ENCODE peak calls at places on chromosomes 7 and 10, in five cellular contexts. W, Z, M, P and U are unnamed samples.

GRCh38 chr10:92822964-92823363 is 25.4 kb upstream of the EXOC6 start:
- DNase-seq in Z (peak), W (no peak), M (no peak), P (no peak), U (no peak)

GRCh38 chr7:5183155-5183554 is 6.9 kb upstream of the WIPI2 start:
- DNase-seq in P (no peak), M (no peak), Z (no peak), W (no peak), U (no peak)

GRCh38 chr10:30456262-30456661 is 22.3 kb downstream of the MAP3K8 start:
- DNase-seq in Z (peak), P (no peak), W (no peak), M (no peak), U (no peak)

GRCh38 chr10:29174389-29174788 is 114.5 kb upstream of the LYZL1 start:
- DNase-seq in W (no peak), Z (no peak), M (no peak), P (no peak), U (no peak)

GRCh38 chr7:137895301-137896201 is 48.8 kb upstream of the DGKI start:
- DNase-seq in Z (no peak), P (no peak), W (no peak), M (no peak), U (no peak)

GRCh38 chr10:2244476-2244875 is 507.2 kb upstream of the ADARB2 start:
- DNase-seq in M (no peak), W (no peak), Z (no peak), P (no peak), U (no peak)

GRCh38 chr7:142711722-142712616 is 37.3 kb upstream of the PRSS1 start:
- DNase-seq in M (no peak), W (no peak), P (no peak), Z (peak), U (no peak)

GRCh38 chr10:24951201-24952145 is 933 bp downstream of the PRTFDC1 start:
- DNase-seq in W (peak), Z (peak), M (no peak), P (peak), U (no peak)

GRCh38 chr10:107618461-107619093 is 454.1 kb upstream of the SORCS1 start:
- DNase-seq in P (no peak), M (no peak), W (no peak), Z (no peak), U (no peak)

GRCh38 chr7:416761-417624 is 102.7 kb downstream of the PDGFA start:
- DNase-seq in Z (no peak), P (no peak), W (no peak), M (no peak), U (peak)

GRCh38 chr10:94047302-94047701 is 53.6 kb downstream of the PLCE1 start:
- DNase-seq in W (no peak), Z (no peak), P (no peak), M (no peak), U (no peak)

GRCh38 chr10:32210306-32211045 is 136.5 kb downstream of the EPC1 start:
- DNase-seq in Z (no peak), M (no peak), P (peak), W (peak), U (no peak)

GRCh38 chr10:34022195-34022594 is 687.7 kb upstream of the NRP1 start:
- DNase-seq in Z (no peak), W (no peak), P (no peak), M (no peak), U (no peak)

GRCh38 chr10:97328646-97329453 is 5.7 kb downstream of the FRAT2 start:
- DNase-seq in P (no peak), Z (no peak), M (no peak), W (no peak), U (no peak)

GRCh38 chr7:52352019-52352418 is 683.4 kb upstream of the POM121L12 start:
- DNase-seq in M (no peak), P (no peak), Z (no peak), W (no peak), U (no peak)

GRCh38 chr7:36155811-36156361 is 2.8 kb downstream of the EEPD1 start:
- DNase-seq in P (no peak), M (no peak), W (no peak), Z (no peak), U (no peak)

GRCh38 chr7:44281811-44282600 is 43.4 kb downstream of the CAMK2B start:
- DNase-seq in P (peak), Z (no peak), M (peak), W (no peak), U (peak)

GRCh38 chr10:16809074-16809718 is 8.0 kb downstream of the RSU1 start:
- DNase-seq in M (no peak), Z (peak), W (no peak), P (peak), U (no peak)

GRCh38 chr7:29606287-29606721 is 42.7 kb downstream of the PRR15 start:
- DNase-seq in W (no peak), P (no peak), M (no peak), Z (no peak), U (no peak)

GRCh38 chr7:113892818-113893217 is 26.0 kb downstream of the PPP1R3A start:
- DNase-seq in W (no peak), M (no peak), P (no peak), Z (no peak), U (no peak)

GRCh38 chr10:20598590-20598989 is 298.5 kb downstream of the NEBL start:
- DNase-seq in Z (no peak), P (peak), W (peak), M (no peak), U (no peak)

GRCh38 chr7:22548313-22548712 is 48.3 kb upstream of the STEAP1B start:
- DNase-seq in P (no peak), Z (no peak), W (no peak), M (no peak), U (no peak)

GRCh38 chr10:31963598-31963980 is 35.0 kb upstream of the ARHGAP12 start:
- DNase-seq in M (no peak), Z (no peak), W (no peak), P (no peak), U (no peak)

GRCh38 chr7:155729847-155730246 is 82.4 kb downstream of the SHH start:
- DNase-seq in P (no peak), M (no peak), Z (no peak), W (no peak), U (no peak)

GRCh38 chr7:46321556-46322205 is 400.6 kb upstream of the IGFBP3 start:
- DNase-seq in Z (no peak), P (no peak), M (no peak), W (no peak), U (no peak)

GRCh38 chr7:29194594-29195417 is at the start of gene CHN2:
- DNase-seq in P (peak), W (no peak), Z (peak), M (peak), U (peak)

DNA sequence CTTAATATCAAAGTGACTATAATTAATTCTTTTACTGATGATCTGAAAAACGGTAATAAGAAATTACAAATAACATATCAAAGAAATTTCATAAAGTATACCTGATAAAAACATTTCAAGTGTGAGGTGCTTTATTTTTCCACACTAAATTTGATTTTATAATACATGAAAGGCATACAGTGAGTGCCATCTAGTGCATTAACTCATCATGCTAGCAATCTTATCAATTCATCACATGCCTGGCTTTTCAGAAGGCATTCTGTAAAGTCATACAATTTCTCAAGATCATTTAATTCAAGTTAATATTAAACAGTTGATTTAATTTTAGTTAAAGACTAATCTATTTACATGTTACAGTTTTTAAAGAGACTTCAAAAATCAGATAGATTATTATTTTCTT is 1020.9 kb downstream of the GATA3 start:
- DNase-seq in P (no peak), Z (no peak), W (no peak), M (no peak), U (no peak)
- TF ChIP-seq CTCF in P (no peak), Z (no peak), W (no peak), M (no peak), U (no peak)

GRCh38 chr10:118046491-118047362 is at the start of gene RAB11FIP2:
- DNase-seq in W (peak), M (peak), Z (peak), P (peak), U (peak)

GRCh38 chr10:118042827-118043242 is 3.9 kb downstream of the RAB11FIP2 start:
- DNase-seq in Z (no peak), W (no peak), P (no peak), M (no peak), U (no peak)

GRCh38 chr10:118047363-118047719 is 600 bp upstream of the RAB11FIP2 start:
- DNase-seq in P (no peak), Z (peak), W (no peak), M (no peak), U (no peak)

GRCh38 chr10:118045154-118045841 is 1.4 kb downstream of the RAB11FIP2 start:
- DNase-seq in Z (no peak), M (no peak), P (no peak), W (no peak), U (no peak)

GRCh38 chr10:118045842-118046490 is 775 bp downstream of the RAB11FIP2 start:
- DNase-seq in W (no peak), P (no peak), M (peak), Z (no peak), U (peak)
- TF ChIP-seq CTCF in W (no peak), P (no peak), M (no peak), Z (no peak), U (no peak)

GRCh38 chr10:91564026-91564425 is 68.8 kb downstream of the PPP1R3C start:
- DNase-seq in Z (no peak), W (no peak), M (no peak), P (no peak), U (no peak)
- TF ChIP-seq CTCF in Z (no peak), W (no peak), M (no peak), P (no peak), U (no peak)

GRCh38 chr10:5811387-5811821 is 1.8 kb downstream of the GDI2 start:
- DNase-seq in W (no peak), M (no peak), P (no peak), Z (no peak), U (no peak)

GRCh38 chr10:5814110-5815107 is 1.2 kb upstream of the GDI2 start:
- DNase-seq in W (no peak), Z (no peak), M (no peak), P (no peak), U (no peak)

GRCh38 chr10:5813341-5814109 is at the start of gene GDI2:
- DNase-seq in M (peak), W (peak), P (peak), Z (peak), U (peak)

GRCh38 chr10:5813091-5813340 is 218 bp downstream of the GDI2 start:
- DNase-seq in W (no peak), P (no peak), Z (no peak), M (no peak), U (no peak)

GRCh38 chr10:5812283-5813090 is 747 bp downstream of the GDI2 start:
- DNase-seq in P (no peak), Z (no peak), W (no peak), M (no peak), U (no peak)
- TF ChIP-seq CTCF in P (no peak), Z (no peak), W (no peak), M (no peak), U (no peak)

DNA sequence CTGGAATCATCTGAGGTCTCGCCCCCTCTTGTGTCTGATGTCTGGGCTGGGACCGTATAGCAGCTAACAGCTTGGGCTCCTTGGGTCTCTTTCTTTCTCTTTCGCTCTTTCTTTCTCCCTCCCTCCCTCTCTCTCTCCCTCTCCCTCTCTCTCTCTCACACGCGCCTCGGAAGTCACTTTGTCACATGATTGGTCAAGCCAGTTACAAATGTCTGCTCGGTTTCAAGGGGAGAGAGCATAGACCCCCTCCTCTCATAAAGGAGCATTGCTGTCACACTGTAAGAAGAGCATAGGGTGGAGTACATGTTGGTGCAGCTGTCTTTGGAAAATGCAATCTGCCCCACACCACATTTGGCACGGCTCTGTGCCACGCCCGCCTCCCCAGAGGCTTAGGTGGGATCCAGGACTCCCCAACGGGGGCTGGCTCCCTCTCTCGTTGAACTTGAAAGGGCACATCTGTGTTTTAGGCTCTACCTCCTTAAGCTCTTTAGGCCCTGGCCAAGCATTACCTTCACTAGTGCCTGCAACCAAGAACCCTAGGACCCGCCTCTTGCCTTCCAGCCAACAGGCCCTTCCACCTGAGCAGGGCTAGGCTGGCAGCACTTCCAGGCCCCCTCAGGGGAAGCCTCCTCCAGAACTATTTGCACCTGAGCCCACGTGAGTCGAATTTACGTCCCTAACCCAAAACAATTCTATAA is 61.9 kb upstream of the CACUL1 start:
- DNase-seq in Z (no peak), P (no peak), W (no peak), M (no peak), U (no peak)
- TF ChIP-seq CTCF in Z (no peak), P (no peak), W (no peak), M (no peak), U (no peak)

GRCh38 chr10:75021851-75022250 is 89.6 kb upstream of the SAMD8 start:
- DNase-seq in Z (no peak), W (no peak), M (no peak), P (no peak), U (no peak)

GRCh38 chr10:75018873-75019272 is 92.6 kb upstream of the SAMD8 start:
- DNase-seq in Z (no peak), M (no peak), P (no peak), W (no peak), U (no peak)

GRCh38 chr10:75018233-75018632 is 93.2 kb upstream of the SAMD8 start:
- DNase-seq in W (no peak), P (no peak), Z (no peak), M (no peak), U (no peak)

GRCh38 chr10:75020168-75020567 is 91.3 kb upstream of the SAMD8 start:
- DNase-seq in W (no peak), Z (no peak), M (no peak), P (no peak), U (no peak)

DNA sequence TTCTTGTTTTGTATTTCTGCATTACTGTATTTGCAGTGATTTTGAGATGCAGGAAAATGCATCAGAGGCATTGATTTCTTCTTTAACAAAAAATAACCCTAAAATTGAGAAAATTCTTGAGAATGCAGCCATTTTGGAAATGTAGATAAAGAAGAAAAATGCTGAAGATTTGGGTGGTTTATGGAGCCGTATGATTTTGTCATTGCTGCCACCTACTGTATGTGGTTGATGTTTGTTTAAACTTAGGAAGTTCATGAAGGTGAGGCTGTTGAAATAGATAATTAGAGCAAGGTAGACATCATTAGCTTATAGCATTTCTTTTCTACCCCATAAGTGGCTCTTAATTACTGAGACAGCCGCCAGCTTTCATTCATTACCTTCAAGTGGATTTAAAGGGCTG is 92.1 kb upstream of the SAMD8 start:
- DNase-seq in Z (peak), M (no peak), P (no peak), W (no peak), U (no peak)
- TF ChIP-seq CTCF in Z (peak), M (no peak), P (no peak), W (no peak), U (no peak)

DNA sequence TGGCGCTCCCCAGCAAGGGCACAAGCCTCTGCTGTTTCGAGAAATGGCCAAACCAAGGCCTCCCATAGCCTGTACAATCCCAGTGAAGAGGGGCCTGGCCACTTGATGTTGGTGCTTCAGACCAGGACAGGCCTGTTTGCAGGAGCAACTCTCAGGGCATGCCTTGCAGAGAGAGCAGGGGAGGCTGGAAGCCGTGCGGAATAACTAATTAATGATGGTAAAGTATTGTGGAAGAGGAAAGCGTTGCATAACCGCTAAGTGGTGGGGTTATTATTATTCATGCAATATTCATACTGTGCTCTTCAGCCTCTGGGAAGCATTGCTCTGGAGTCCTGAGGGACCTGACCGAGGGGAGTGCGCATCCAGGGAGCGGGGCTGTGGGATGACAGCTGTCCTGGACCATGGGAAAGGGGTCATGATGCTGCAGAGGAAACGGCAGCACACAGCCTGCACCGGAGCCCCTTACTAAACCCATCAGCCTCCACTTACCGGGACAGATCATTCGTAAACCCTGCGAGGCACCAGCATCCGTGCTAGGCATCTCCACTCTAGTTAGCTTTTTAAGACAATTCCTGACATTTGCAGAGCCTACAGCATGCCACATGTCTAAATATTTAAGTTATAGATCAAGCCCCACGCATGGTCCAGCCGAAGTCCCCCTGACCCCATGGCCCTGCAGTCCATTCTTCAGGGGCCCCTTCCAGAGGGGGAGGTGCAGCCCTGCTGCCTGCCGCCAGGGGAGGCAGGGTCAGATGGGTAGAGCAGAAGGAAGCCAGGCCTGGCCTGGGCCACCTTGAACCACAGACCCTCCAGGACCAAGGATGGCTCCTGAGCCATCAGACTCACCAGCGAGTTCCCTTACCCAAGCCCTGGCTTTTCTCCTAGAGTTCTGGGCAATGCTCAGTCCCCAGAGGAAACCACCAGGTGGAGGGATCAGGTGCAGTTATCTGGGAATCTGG is 11.6 kb downstream of the TMEM273 start:
- DNase-seq in W (no peak), M (no peak), Z (no peak), P (no peak), U (no peak)
- TF ChIP-seq CTCF in W (peak), M (no peak), Z (no peak), P (no peak), U (no peak)

GRCh38 chr7:2560175-2560695 is 1.5 kb downstream of the IQCE start:
- DNase-seq in W (no peak), M (no peak), P (no peak), Z (no peak), U (no peak)
- TF ChIP-seq CTCF in W (no peak), M (no peak), P (no peak), Z (no peak), U (no peak)

DNA sequence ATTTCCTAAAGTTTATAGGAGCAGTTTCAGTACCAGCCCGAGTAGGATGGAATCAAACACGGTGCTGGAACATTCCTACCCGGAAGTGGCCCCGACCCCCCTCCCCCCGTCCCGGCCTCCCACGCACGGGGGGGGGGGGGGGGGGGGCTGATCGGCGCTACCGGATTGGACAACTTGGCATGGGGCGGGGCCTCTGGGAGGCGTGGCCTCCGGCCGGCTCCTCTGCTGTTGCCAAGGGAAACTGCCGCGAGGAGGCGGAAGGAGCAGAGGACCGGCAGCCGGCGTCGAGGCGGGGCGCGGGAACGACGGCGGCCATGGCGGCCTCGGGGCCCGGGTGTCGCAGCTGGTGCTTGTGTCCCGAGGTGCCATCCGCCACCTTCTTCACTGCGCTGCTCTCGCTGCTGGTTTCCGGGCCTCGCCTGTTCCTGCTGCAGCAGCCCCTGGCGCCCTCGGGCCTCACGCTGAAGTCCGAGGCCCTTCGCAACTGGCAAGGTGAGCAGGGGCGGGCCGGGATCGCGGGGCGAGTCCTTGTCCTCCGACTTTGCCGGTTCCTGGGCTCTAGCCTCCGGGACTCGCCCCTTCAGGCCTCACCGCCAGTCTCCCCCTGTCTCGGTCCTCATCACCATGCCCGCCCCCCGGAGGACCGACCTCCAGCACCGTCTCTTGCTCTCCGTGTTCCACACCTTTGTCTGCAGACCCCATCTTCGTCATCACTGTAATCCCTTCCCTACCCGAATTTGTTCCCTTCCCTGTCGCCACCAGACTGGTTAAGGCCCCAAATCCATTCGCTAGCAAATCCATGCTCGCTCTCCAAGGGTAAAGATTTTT is at the start of gene RHBDD2:
- DNase-seq in P (peak), W (peak), M (peak), Z (peak), U (peak)
- TF ChIP-seq CTCF in P (peak), W (no peak), M (no peak), Z (peak), U (no peak)